ENCODE peak calls at places on chromosomes 6 and 20, in nine cellular contexts. W is aorta, R is GM23338, L is fibroblast of lung, P is cardiac muscle cell, Z is breast epithelium, I is GM23248, N is OCI-LY7, F is IMR-90. G is an unnamed sample.

GRCh38 chr20:53244711-53245110 is 272.6 kb downstream of the TSHZ2 start:
- DNase-seq in W (no peak), R (no peak), L (no peak), P (no peak), Z (no peak), I (peak; percentile 28), N (no peak), F (no peak), G (no peak)

GRCh38 chr6:17012421-17013225 is 89.2 kb upstream of the STMND1 start:
- DNase-seq in W (no peak), R (peak; percentile 77), L (peak; percentile 61), P (peak; percentile 84), Z (peak; percentile 63), I (no peak), N (no peak), F (peak; percentile 65), G (no peak)

GRCh38 chr20:57464642-57465211 is 60.2 kb downstream of the CTCFL start:
- DNase-seq in W (peak; percentile 57), R (peak; percentile 52), L (no peak), P (peak; percentile 59), Z (no peak), I (peak; percentile 29), N (peak; percentile 60), F (no peak), G (no peak)

GRCh38 chr20:22584630-22584921 is 204 bp upstream of the FOXA2 start:
- DNase-seq in W (no peak), R (peak; percentile 81), L (no peak), P (no peak), Z (no peak), I (no peak), N (no peak), F (no peak), G (no peak)

GRCh38 chr20:46398963-46399362 is 7.5 kb downstream of the ELMO2 start:
- DNase-seq in W (no peak), R (no peak), L (no peak), P (no peak), Z (no peak), I (no peak), N (no peak), F (no peak), G (no peak)

GRCh38 chr20:21505161-21505809 is 8.6 kb downstream of the NKX2-2 start:
- DNase-seq in W (peak; percentile 68), R (peak; percentile 90), L (peak; percentile 37), P (peak; percentile 51), Z (peak; percentile 28), I (peak; percentile 69), N (peak; percentile 60), F (peak; percentile 22), G (peak; percentile 63)

GRCh38 chr6:41780623-41781301 is at the start of gene PRICKLE4:
- DNase-seq in W (peak; percentile 68), R (peak; percentile 70), L (no peak), P (peak; percentile 69), Z (no peak), I (peak; percentile 47), N (no peak), F (no peak), G (peak; percentile 75)

GRCh38 chr20:53767206-53767924 is 173.7 kb upstream of the ZNF217 start:
- DNase-seq in W (no peak), R (no peak), L (no peak), P (no peak), Z (no peak), I (no peak), N (no peak), F (no peak), G (no peak)

GRCh38 chr6:73109659-73110058 is 115.6 kb downstream of the KHDC1L start:
- DNase-seq in W (no peak), R (no peak), L (no peak), P (no peak), Z (no peak), I (peak; percentile 7), N (no peak), F (no peak), G (no peak)

GRCh38 chr20:44215125-44215524 is 4.6 kb upstream of the OSER1 start:
- DNase-seq in W (peak; percentile 83), R (peak; percentile 81), L (peak; percentile 74), P (peak; percentile 80), Z (peak; percentile 51), I (peak; percentile 85), N (peak; percentile 72), F (peak; percentile 62), G (peak; percentile 71)

GRCh38 chr20:43904195-43904594 is 10.5 kb upstream of the TOX2 start:
- DNase-seq in W (no peak), R (peak; percentile 45), L (no peak), P (no peak), Z (no peak), I (no peak), N (no peak), F (no peak), G (peak; percentile 47)

GRCh38 chr6:111282564-111282963 is 195.3 kb downstream of the SLC16A10 start:
- DNase-seq in W (no peak), R (no peak), L (no peak), P (no peak), Z (no peak), I (no peak), N (no peak), F (no peak), G (no peak)

GRCh38 chr20:33568378-33569289 is 78.7 kb downstream of the CBFA2T2 start:
- DNase-seq in W (peak; percentile 63), R (peak; percentile 97), L (peak; percentile 15), P (no peak), Z (no peak), I (peak; percentile 22), N (peak; percentile 99), F (no peak), G (no peak)

GRCh38 chr6:25303234-25303633 is 24.1 kb downstream of the CARMIL1 start:
- DNase-seq in W (no peak), R (no peak), L (no peak), P (no peak), Z (no peak), I (no peak), N (peak; percentile 27), F (no peak), G (no peak)

GRCh38 chr6:25307805-25308494 is 28.8 kb downstream of the CARMIL1 start:
- DNase-seq in W (no peak), R (no peak), L (no peak), P (no peak), Z (no peak), I (no peak), N (no peak), F (no peak), G (no peak)

GRCh38 chr6:25302677-25303128 is 23.5 kb downstream of the CARMIL1 start:
- DNase-seq in W (no peak), R (no peak), L (peak; percentile 88), P (peak; percentile 81), Z (no peak), I (peak; percentile 93), N (no peak), F (peak; percentile 76), G (no peak)

GRCh38 chr6:25309886-25310285 is 30.7 kb downstream of the CARMIL1 start:
- DNase-seq in W (no peak), R (no peak), L (no peak), P (no peak), Z (no peak), I (peak; percentile 68), N (no peak), F (no peak), G (no peak)

DNA sequence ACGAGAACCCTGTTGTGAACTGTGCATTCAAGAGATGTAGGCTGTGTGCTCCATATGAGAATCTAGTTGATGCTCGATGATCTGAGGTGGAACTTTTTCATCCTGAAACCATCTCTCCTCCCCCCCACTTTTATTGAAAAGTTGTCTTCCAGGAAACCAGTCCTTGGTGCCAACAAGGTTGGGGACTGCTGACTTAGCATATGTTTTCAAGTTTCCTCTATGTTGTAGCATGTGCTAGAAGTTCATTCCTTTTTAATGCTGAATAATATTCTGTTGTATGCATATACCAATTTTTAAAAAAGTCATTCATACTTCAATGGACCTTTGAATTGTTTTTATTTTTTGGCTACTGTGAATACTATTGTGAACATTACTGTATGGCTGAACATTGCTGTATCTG is 27.2 kb downstream of the CARMIL1 start:
- DNase-seq in W (no peak), R (no peak), L (no peak), P (no peak), Z (no peak), I (no peak), N (no peak), F (no peak), G (no peak)
- H3K4me1 ChIP-seq in W (peaks cover 26% of the 10 kb centered on the region), R (peaks cover 32% of the 10 kb centered on the region), L (peaks cover 11% of the 10 kb centered on the region), P (peaks cover 50% of the 10 kb centered on the region), Z (no peaks in the 10 kb centered on the region), I (peaks cover 30% of the 10 kb centered on the region), N (peaks cover 54% of the 10 kb centered on the region), F (peaks cover 3% of the 10 kb centered on the region), G (peaks cover 18% of the 10 kb centered on the region)

GRCh38 chr6:35330541-35331119 is 11.7 kb upstream of the PPARD start:
- DNase-seq in W (no peak), R (no peak), L (no peak), P (no peak), Z (no peak), I (no peak), N (no peak), F (no peak), G (no peak)

GRCh38 chr6:35328108-35328723 is 14.1 kb upstream of the PPARD start:
- DNase-seq in W (no peak), R (no peak), L (no peak), P (no peak), Z (no peak), I (no peak), N (peak; percentile 53), F (no peak), G (no peak)

DNA sequence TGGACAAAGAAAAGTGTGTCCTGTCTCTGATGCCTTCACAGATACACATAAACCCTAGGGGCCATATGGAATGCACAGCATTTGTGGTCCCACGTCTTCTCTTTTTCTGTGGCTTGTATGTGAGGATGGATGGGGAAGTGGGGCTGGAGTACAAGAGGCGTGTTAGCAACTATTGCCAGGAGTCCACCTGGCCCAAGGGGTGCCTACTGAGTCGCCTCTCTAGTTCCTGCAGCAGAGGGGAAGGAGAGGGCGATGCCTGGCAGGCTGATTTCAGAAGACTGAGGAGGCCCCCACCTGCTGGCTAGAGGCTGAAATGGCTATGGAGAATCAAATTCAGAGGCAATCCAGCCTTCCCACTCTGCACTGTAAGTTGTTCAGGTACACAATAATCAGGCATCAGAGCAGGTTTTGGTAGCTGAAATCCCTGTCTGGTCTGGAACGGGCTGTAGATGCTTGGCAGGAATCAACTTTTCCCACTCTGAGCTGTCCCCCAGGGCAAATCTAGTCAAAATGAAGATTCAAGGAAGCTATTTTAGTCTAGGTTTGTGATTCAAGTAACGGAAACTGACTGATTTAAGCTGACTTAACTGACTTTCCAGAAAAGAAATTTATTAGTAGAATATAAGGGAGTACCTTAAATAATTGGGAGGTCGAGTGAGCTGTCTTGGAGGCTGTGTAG is 14.9 kb upstream of the PPARD start:
- DNase-seq in W (peak; percentile 74), R (peak; percentile 86), L (peak; percentile 62), P (peak; percentile 64), Z (no peak), I (peak; percentile 71), N (peak; percentile 83), F (peak; percentile 55), G (no peak)
- H3K36me3 ChIP-seq in W (no peaks in the 10 kb centered on the region), R (no peaks in the 10 kb centered on the region), L (no peaks in the 10 kb centered on the region), P (no peaks in the 10 kb centered on the region), Z (no peaks in the 10 kb centered on the region), I (no peaks in the 10 kb centered on the region), N (peaks cover 29% of the 10 kb centered on the region), F (no peaks in the 10 kb centered on the region), G (no peaks in the 10 kb centered on the region)

GRCh38 chr20:50198716-50199115 is 8.1 kb downstream of the CEBPB start:
- DNase-seq in W (no peak), R (no peak), L (no peak), P (no peak), Z (no peak), I (no peak), N (no peak), F (no peak), G (no peak)
- H3K27ac ChIP-seq in W (no peak overlapping the region), R (no peak overlapping the region), L (no peak overlapping the region), P (no peak overlapping the region), Z (peak overlapping the region; percentile 64), I (no peak overlapping the region), N (no peak overlapping the region), F (no peak overlapping the region), G (no peak overlapping the region)

GRCh38 chr6:66962082-66962481 is 1255.1 kb upstream of the EYS start:
- DNase-seq in W (no peak), R (no peak), L (no peak), P (no peak), Z (no peak), I (no peak), N (no peak), F (no peak), G (no peak)
- H3K4me1 ChIP-seq in W (no peaks in the 10 kb centered on the region), R (no peaks in the 10 kb centered on the region), L (no peaks in the 10 kb centered on the region), P (no peaks in the 10 kb centered on the region), Z (no peaks in the 10 kb centered on the region), I (no peaks in the 10 kb centered on the region), N (no peaks in the 10 kb centered on the region), F (no peaks in the 10 kb centered on the region), G (no peaks in the 10 kb centered on the region)